ENCODE peak calls at places on chromosomes 6 and 20, in six cellular contexts. C is HepG2, D is tibial artery, S is endodermal cell, T is WERI-Rb-1, H is astrocyte. B is an unnamed sample.

GRCh38 chr20:2131366-2131765 is 29.7 kb downstream of the STK35 start:
- DNase-seq in H (peak), D (no peak), C (no peak), T (no peak), S (no peak), B (no peak)

GRCh38 chr20:25510202-25510601 is 75.1 kb downstream of the NINL start:
- DNase-seq in C (no peak), H (no peak), S (no peak), T (no peak), D (no peak), B (no peak)

GRCh38 chr6:144264270-144265060 is 20.7 kb upstream of the UTRN start:
- DNase-seq in S (peak), H (peak), T (no peak), D (no peak), C (peak), B (no peak)

GRCh38 chr6:164347455-164347854 is 932.9 kb downstream of the QKI start:
- DNase-seq in S (no peak), H (no peak), C (no peak), D (no peak), T (peak), B (no peak)

GRCh38 chr6:106782524-106783265 is 153.3 kb downstream of the QRSL1 start:
- DNase-seq in T (no peak), C (no peak), H (no peak), S (no peak), D (no peak), B (no peak)

GRCh38 chr6:149696904-149697303 is 21.0 kb downstream of the LATS1 start:
- DNase-seq in S (no peak), C (no peak), H (peak), T (no peak), D (no peak), B (no peak)

GRCh38 chr20:24955045-24955444 is 6.0 kb downstream of the CST7 start:
- DNase-seq in T (no peak), H (no peak), S (peak), D (no peak), C (no peak), B (no peak)

GRCh38 chr6:150315626-150316025 is 53.2 kb upstream of the IYD start:
- DNase-seq in D (no peak), H (no peak), S (no peak), T (no peak), C (no peak), B (no peak)

GRCh38 chr6:36975231-36976004 is 10.6 kb downstream of the MTCH1 start:
- DNase-seq in C (no peak), T (no peak), S (no peak), D (no peak), H (no peak), B (no peak)

GRCh38 chr6:158050955-158051354 is 69.3 kb downstream of the SYNJ2 start:
- DNase-seq in D (no peak), S (no peak), T (no peak), H (no peak), C (no peak), B (no peak)

GRCh38 chr6:139981810-139982550 is 607.5 kb upstream of the CITED2 start:
- DNase-seq in S (peak), H (peak), D (no peak), T (peak), C (no peak), B (no peak)

GRCh38 chr6:45075246-45075645 is 252.9 kb upstream of the RUNX2 start:
- DNase-seq in D (no peak), H (peak), T (no peak), S (no peak), C (no peak), B (no peak)

GRCh38 chr6:100891079-100891478 is 9.9 kb upstream of the ASCC3 start:
- DNase-seq in D (no peak), S (no peak), T (no peak), C (no peak), H (no peak), B (no peak)

GRCh38 chr6:109008537-109008950 is 86.1 kb downstream of the SESN1 start:
- DNase-seq in S (no peak), T (no peak), D (no peak), H (peak), C (no peak), B (no peak)

GRCh38 chr6:169162968-169163903 is 90.4 kb downstream of the THBS2 start:
- DNase-seq in D (peak), H (peak), C (peak), T (no peak), S (no peak), B (no peak)

GRCh38 chr6:12806811-12807210 is 90.2 kb downstream of the PHACTR1 start:
- DNase-seq in H (no peak), T (no peak), S (no peak), C (no peak), D (no peak), B (no peak)

GRCh38 chr6:71383891-71384489 is 95.4 kb downstream of the OGFRL1 start:
- DNase-seq in T (no peak), D (no peak), H (no peak), S (no peak), C (peak), B (no peak)

GRCh38 chr6:22248513-22249308 is 48.1 kb downstream of the PRL start:
- DNase-seq in D (no peak), T (no peak), C (peak), S (no peak), H (peak), B (no peak)

GRCh38 chr6:394641-395289 is 3.2 kb downstream of the IRF4 start:
- DNase-seq in S (no peak), C (no peak), H (no peak), D (no peak), T (no peak), B (no peak)

GRCh38 chr20:10536531-10536930 is 101.4 kb downstream of the SLX4IP start:
- DNase-seq in D (no peak), H (no peak), C (peak), T (peak), S (peak), B (no peak)

GRCh38 chr6:38095054-38095453 is 275.5 kb downstream of the ZFAND3 start:
- DNase-seq in T (no peak), D (no peak), C (peak), S (no peak), H (peak), B (no peak)

GRCh38 chr6:97586344-97586743 is 303.3 kb upstream of the MMS22L start:
- DNase-seq in C (peak), H (peak), D (no peak), T (peak), S (peak), B (no peak)

GRCh38 chr6:81589465-81590313 is 162.8 kb downstream of the TENT5A start:
- DNase-seq in D (no peak), C (peak), T (peak), S (peak), H (no peak), B (no peak)

GRCh38 chr6:105181981-105182515 is 2.2 kb upstream of the POPDC3 start:
- DNase-seq in H (no peak), D (no peak), S (peak), T (no peak), C (no peak), B (no peak)

GRCh38 chr6:52352239-52353008 is 9.5 kb upstream of the PAQR8 start:
- DNase-seq in T (no peak), C (peak), S (no peak), H (peak), D (peak), B (no peak)

GRCh38 chr6:551405-551804 is 105.5 kb downstream of the HUS1B start:
- DNase-seq in H (peak), S (peak), C (peak), T (peak), D (no peak), B (no peak)

GRCh38 chr20:53597521-53598120 is 4.0 kb upstream of the ZNF217 start:
- DNase-seq in D (no peak), C (no peak), H (no peak), S (peak), T (no peak), B (no peak)

GRCh38 chr20:19692100-19692499 is 66.0 kb upstream of the RIN2 start:
- DNase-seq in S (no peak), C (no peak), D (no peak), T (no peak), H (peak), B (no peak)

GRCh38 chr6:111843347-111844147 is 29.7 kb downstream of the FYN start:
- DNase-seq in H (peak), C (peak), T (no peak), S (no peak), D (no peak), B (no peak)

GRCh38 chr20:48490976-48491657 is 336.7 kb downstream of the PREX1 start:
- DNase-seq in C (no peak), H (no peak), D (no peak), T (peak), S (peak), B (no peak)

GRCh38 chr20:48489046-48489463 is 338.7 kb downstream of the PREX1 start:
- DNase-seq in C (no peak), T (no peak), D (no peak), H (no peak), S (no peak), B (peak)

GRCh38 chr20:48489656-48490055 is 338.1 kb downstream of the PREX1 start:
- DNase-seq in D (no peak), S (no peak), C (no peak), T (peak), H (no peak), B (no peak)

GRCh38 chr20:48493966-48494365 is 333.8 kb downstream of the PREX1 start:
- DNase-seq in S (no peak), C (no peak), D (no peak), H (no peak), T (no peak), B (no peak)

GRCh38 chr20:48492188-48493070 is 335.4 kb downstream of the PREX1 start:
- DNase-seq in H (no peak), D (no peak), S (peak), C (no peak), T (no peak), B (no peak)
- TF ChIP-seq CTCF in H (no peak), D (no peak), S (no peak), C (no peak), T (no peak), B (no peak)

DNA sequence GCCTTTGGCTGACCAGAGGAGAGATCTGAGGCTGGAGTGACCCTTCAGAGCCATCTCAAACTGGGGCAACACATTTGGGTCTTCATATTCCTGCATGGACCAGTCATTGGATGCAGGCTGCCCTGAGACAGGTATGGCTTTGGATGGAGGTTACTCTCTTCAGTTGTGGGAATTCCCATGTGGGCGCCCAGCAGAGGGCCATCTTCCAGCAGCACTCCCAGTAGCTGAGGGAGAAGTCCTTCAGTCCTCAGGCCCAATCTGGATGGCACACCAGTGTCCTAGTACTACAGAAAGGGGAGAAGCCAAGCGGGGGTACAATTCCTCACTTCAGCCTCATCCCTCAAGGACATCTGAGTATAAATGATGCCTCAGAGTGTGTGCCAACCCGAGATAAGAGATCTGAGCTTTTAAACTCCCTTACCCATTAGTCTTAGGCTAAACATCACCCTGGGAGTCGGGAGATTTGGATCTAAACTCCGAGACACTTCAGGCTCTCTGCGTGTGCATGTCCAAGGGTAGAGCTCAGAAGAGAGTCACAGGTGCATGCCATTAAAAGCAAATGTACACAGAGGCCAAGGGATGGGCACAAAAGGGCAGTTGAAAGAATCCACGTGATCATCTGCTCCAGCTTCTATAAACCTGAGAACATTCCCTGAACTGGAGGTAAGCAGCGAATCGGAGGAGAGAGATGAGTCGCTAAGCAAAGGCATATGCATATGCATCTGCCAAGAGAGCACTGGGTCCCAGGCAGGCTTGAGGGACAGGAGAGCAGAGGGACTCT is 204.6 kb downstream of the CD83 start:
- DNase-seq in S (peak), T (peak), H (no peak), C (no peak), D (no peak), B (no peak)
- TF ChIP-seq CTCF in S (peak), T (peak), H (no peak), C (peak), D (no peak), B (no peak)

GRCh38 chr20:31695849-31696804 is 26.5 kb downstream of the BCL2L1 start:
- DNase-seq in T (no peak), H (peak), C (peak), D (peak), S (no peak), B (no peak)

GRCh38 chr20:31694842-31695593 is 27.6 kb downstream of the BCL2L1 start:
- DNase-seq in C (no peak), H (no peak), D (no peak), T (no peak), S (no peak), B (no peak)

GRCh38 chr20:31693987-31694661 is 28.5 kb downstream of the BCL2L1 start:
- DNase-seq in H (no peak), D (no peak), S (peak), C (no peak), T (peak), B (no peak)

GRCh38 chr20:31691646-31692275 is 30.9 kb downstream of the BCL2L1 start:
- DNase-seq in H (peak), D (no peak), C (no peak), T (no peak), S (no peak), B (no peak)

DNA sequence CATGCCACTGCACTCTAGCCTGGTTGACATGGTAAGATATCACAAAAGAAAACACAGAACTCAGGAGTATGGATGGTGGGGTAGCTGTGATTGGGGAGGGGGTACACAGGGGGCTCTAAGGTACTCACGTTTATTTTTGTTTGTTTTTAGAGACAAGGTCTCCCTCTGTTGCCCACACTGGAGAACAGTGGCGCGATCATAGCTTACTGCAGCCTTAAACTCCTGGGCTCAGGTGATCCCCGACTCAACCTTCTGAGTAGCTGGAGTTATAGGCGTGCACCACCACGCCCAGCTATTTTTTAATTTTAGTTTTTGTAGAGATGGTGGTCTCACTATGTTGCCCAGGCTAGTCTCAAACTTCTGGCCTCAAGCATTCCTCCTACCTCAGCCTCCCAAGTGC is 29.3 kb downstream of the BCL2L1 start:
- DNase-seq in S (no peak), D (no peak), T (peak), H (no peak), C (no peak), B (no peak)
- TF ChIP-seq CTCF in S (no peak), D (no peak), T (no peak), H (no peak), C (no peak), B (no peak)

GRCh38 chr6:11586117-11586516 is 48.6 kb downstream of the TMEM170B start:
- DNase-seq in T (no peak), S (no peak), C (no peak), H (peak), D (no peak), B (no peak)

GRCh38 chr6:11585426-11586016 is 48.0 kb downstream of the TMEM170B start:
- DNase-seq in C (peak), D (no peak), H (no peak), T (no peak), S (no peak), B (no peak)

GRCh38 chr6:11589261-11589660 is 51.7 kb downstream of the TMEM170B start:
- DNase-seq in D (no peak), H (no peak), C (no peak), T (no peak), S (no peak), B (no peak)

GRCh38 chr6:11584264-11584663 is 46.7 kb downstream of the TMEM170B start:
- DNase-seq in T (no peak), C (no peak), H (no peak), D (no peak), S (no peak), B (no peak)

GRCh38 chr6:11586574-11586973 is 49.0 kb downstream of the TMEM170B start:
- DNase-seq in T (no peak), D (no peak), C (no peak), S (peak), H (peak), B (no peak)
- TF ChIP-seq CTCF in T (no peak), D (no peak), C (no peak), S (no peak), H (no peak), B (no peak)